ENCODE peak calls at places on chromosomes 3 and 15, in six cellular contexts. K is GM12878, N is K562, T is HCT116, E is SK-N-SH, C is H1. R is an unnamed sample.

GRCh38 chr3:141498592-141499223 is 11.9 kb downstream of the RASA2 start:
- DNase-seq in K (peak; percentile 74), T (no peak), C (no peak), N (no peak), E (no peak), R (no peak)

GRCh38 chr3:116473602-116474001 is 28.3 kb upstream of the LSAMP start:
- DNase-seq in N (no peak), K (no peak), E (no peak), C (no peak), T (no peak), R (no peak)

GRCh38 chr3:27431116-27431515 is 53.1 kb downstream of the SLC4A7 start:
- DNase-seq in E (no peak), C (no peak), K (no peak), T (peak; percentile 4), N (no peak), R (peak; percentile 95)

GRCh38 chr3:101017048-101017447 is 23.8 kb upstream of the ABI3BP start:
- DNase-seq in T (no peak), K (no peak), N (no peak), C (no peak), E (no peak), R (no peak)

GRCh38 chr15:61049003-61049402 is 180.1 kb downstream of the RORA start:
- DNase-seq in N (no peak), K (no peak), E (peak; percentile 57), T (no peak), C (no peak), R (no peak)

GRCh38 chr3:56196700-56197099 is 271.6 kb downstream of the ERC2 start:
- DNase-seq in K (no peak), C (no peak), E (no peak), N (no peak), T (no peak), R (no peak)

GRCh38 chr3:59388555-59389280 is 338.9 kb upstream of the CFAP20DC start:
- DNase-seq in C (no peak), K (no peak), T (no peak), N (no peak), E (no peak), R (no peak)

GRCh38 chr3:190626951-190627620 is 113.2 kb downstream of the IL1RAP start:
- DNase-seq in N (no peak), T (no peak), E (no peak), C (no peak), K (no peak), R (no peak)

GRCh38 chr3:112811917-112812660 is 34.6 kb downstream of the CD200R1L start:
- DNase-seq in N (no peak), E (no peak), C (no peak), T (no peak), K (no peak), R (no peak)

GRCh38 chr15:28191832-28192231 is 92.7 kb upstream of the OCA2 start:
- DNase-seq in E (peak; percentile 89), N (no peak), C (no peak), T (no peak), K (no peak), R (no peak)

GRCh38 chr3:27671101-27671500 is 51.0 kb downstream of the EOMES start:
- DNase-seq in N (no peak), T (no peak), K (no peak), E (no peak), C (no peak), R (no peak)

GRCh38 chr15:83312046-83312445 is 27.6 kb upstream of the BNC1 start:
- DNase-seq in N (no peak), E (no peak), T (no peak), C (no peak), K (no peak), R (no peak)

GRCh38 chr3:149209431-149209830 is 12.2 kb downstream of the CP start:
- DNase-seq in C (no peak), T (no peak), N (no peak), K (no peak), E (no peak), R (no peak)

GRCh38 chr15:58604455-58604923 is 145.0 kb downstream of the ADAM10 start:
- DNase-seq in N (no peak), T (no peak), E (no peak), C (no peak), K (no peak), R (peak; percentile 22)

DNA sequence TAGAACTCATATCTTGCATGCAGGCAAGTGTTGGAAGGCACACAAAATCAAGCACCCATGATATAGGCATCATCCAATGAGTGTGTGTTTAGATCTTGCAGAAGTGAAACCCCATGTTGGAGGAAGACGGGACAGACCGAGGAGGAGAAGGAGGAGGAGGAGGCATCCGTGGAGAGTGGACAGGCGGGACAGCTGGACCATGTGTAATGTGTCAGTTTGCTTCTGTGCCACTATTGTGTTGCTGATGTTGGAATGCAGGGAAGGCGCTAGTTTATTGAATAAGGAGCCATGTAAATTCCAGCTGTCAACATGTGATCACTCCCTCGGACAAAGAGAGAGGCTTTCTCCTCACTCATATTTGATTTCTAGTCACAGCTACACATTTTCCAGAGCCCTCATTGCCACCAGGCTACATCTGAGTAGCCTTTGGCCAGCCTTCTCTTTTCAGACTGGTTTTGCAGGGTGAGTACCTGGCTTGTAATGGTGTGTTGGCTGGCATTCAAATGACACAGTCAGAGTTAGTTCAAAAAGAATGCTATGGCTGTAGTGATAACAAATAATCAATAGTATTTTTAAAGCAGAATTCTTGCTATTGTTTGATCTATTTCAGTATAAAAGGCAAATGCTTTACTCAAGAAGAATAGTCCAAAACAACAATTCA is 1037.6 kb upstream of the NR2F2 start:
- DNase-seq in N (no peak), E (no peak), C (no peak), K (no peak), T (no peak), R (peak; percentile 65)
- TF ChIP-seq JUND in N (no peak), E (no peak), C (no peak), K (no peak), T (no peak), R (no peak)

GRCh38 chr3:48553886-48554845 is 2.4 kb downstream of the PFKFB4 start:
- DNase-seq in E (no peak), C (no peak), N (no peak), K (no peak), T (no peak), R (no peak)

GRCh38 chr3:48548165-48548564 is 8.4 kb downstream of the PFKFB4 start:
- DNase-seq in N (peak; percentile 28), C (no peak), E (no peak), K (no peak), T (no peak), R (no peak)

GRCh38 chr3:48546203-48546829 is 10.3 kb downstream of the PFKFB4 start:
- DNase-seq in K (no peak), C (no peak), E (no peak), N (no peak), T (no peak), R (no peak)

GRCh38 chr3:48552111-48552911 is 4.3 kb downstream of the PFKFB4 start:
- DNase-seq in T (no peak), C (no peak), K (no peak), N (no peak), E (no peak), R (no peak)

GRCh38 chr3:48548731-48549705 is 7.6 kb downstream of the PFKFB4 start:
- DNase-seq in T (peak; percentile 54), C (peak; percentile 54), K (no peak), E (peak; percentile 86), N (peak; percentile 54), R (peak; percentile 72)
- TF ChIP-seq JUND in T (no peak), C (no peak), K (no peak), E (no peak), N (no peak), R (no peak)

GRCh38 chr15:45328663-45329062 is 49.7 kb downstream of the GATM start:
- DNase-seq in C (no peak), K (no peak), E (no peak), N (no peak), T (no peak), R (peak; percentile 83)

GRCh38 chr15:45333550-45333949 is 44.8 kb downstream of the GATM start:
- DNase-seq in K (no peak), E (peak; percentile 59), T (no peak), C (no peak), N (no peak), R (peak; percentile 31)

GRCh38 chr15:45332694-45333093 is 45.6 kb downstream of the GATM start:
- DNase-seq in N (no peak), C (no peak), T (no peak), K (no peak), E (no peak), R (no peak)

GRCh38 chr15:45326776-45327175 is 51.6 kb downstream of the GATM start:
- DNase-seq in N (no peak), T (no peak), E (no peak), C (no peak), K (no peak), R (no peak)

DNA sequence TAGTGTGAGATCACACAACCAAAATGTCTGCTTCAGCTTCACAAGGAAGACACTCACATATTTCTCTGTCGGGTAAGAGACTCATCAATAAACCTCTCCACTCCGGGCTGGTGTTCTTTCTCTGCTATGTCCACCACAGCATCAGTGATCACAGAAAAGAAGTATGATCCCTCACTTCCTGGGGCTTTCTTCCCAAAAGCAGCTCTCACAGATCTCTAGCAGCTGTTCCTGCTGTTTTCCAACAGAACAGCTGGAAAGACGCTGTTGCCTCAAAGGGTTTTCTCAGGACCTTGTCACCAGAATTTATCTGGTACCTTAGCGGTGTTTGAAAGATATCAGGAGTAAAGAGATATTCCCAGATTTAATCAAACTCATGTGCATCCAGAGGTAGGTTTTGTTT is 46.4 kb downstream of the GATM start:
- DNase-seq in C (no peak), T (no peak), E (no peak), N (no peak), K (no peak), R (no peak)
- TF ChIP-seq JUND in C (no peak), T (no peak), E (no peak), N (no peak), K (no peak), R (no peak)

DNA sequence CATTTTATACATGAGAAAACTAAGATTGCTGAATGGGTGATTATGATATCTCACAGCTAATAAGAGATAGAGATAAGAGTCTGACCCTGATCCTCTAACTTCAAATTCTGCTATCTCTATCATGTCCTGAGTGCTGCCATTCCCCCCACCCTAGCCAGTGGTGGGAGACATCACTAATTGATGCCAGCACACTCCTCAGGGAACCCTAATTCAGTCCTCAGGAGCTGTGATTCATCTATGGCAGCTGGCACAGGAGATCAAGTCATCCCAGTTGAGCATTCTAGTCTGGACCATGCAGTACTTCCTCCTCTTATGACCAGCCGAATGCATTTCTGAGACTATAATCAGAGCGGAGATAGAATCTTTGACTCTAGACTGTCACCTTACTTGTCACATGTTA is 71.9 kb downstream of the SYNM start:
- DNase-seq in T (no peak), C (no peak), N (no peak), K (no peak), E (peak; percentile 53), R (no peak)
- TF ChIP-seq JUND in T (no peak), C (no peak), N (no peak), K (no peak), E (no peak), R (no peak)

GRCh38 chr15:57565326-57565725 is 26.4 kb upstream of the MYZAP start:
- DNase-seq in E (no peak), C (no peak), K (no peak), T (no peak), N (no peak), R (no peak)
- TF ChIP-seq JUND in E (no peak), C (no peak), K (no peak), T (no peak), N (no peak), R (no peak)